ENCODE peak calls at places on chromosomes 2 and 18, in five cellular contexts. U is BE2C, L is fibroblast of pulmonary artery, R is progenitor cell of endocrine pancreas, T is heart right ventricle. Z is an unnamed sample.

GRCh38 chr18:4544131-4544530 is 89.0 kb upstream of the DLGAP1 start:
- DNase-seq in U (no peak), R (no peak), T (no peak), L (no peak), Z (no peak)

GRCh38 chr2:10266133-10266620 is 36.5 kb upstream of the HPCAL1 start:
- DNase-seq in R (no peak), T (no peak), U (no peak), L (peak), Z (no peak)

GRCh38 chr18:61992923-61993322 is 100.1 kb upstream of the RNF152 start:
- DNase-seq in L (peak), T (no peak), U (no peak), R (no peak), Z (no peak)

GRCh38 chr18:27404855-27405254 is 219.7 kb upstream of the CHST9 start:
- DNase-seq in L (no peak), T (no peak), U (no peak), R (no peak), Z (no peak)

GRCh38 chr2:174280596-174280995 is 32.3 kb upstream of the OLA1 start:
- DNase-seq in U (no peak), L (no peak), R (no peak), T (no peak), Z (no peak)

GRCh38 chr2:102929721-102930120 is 167.9 kb downstream of the TMEM182 start:
- DNase-seq in U (no peak), L (no peak), R (no peak), T (no peak), Z (no peak)

GRCh38 chr2:69095246-69095645 is 82.3 kb downstream of the ANTXR1 start:
- DNase-seq in U (no peak), L (peak), T (no peak), R (no peak), Z (no peak)

GRCh38 chr2:1929962-1930361 is 185.6 kb upstream of the PXDN start:
- DNase-seq in R (no peak), L (no peak), T (no peak), U (no peak), Z (no peak)

GRCh38 chr18:49647496-49648168 is 85.8 kb downstream of the LIPG start:
- DNase-seq in R (no peak), U (no peak), T (no peak), L (no peak), Z (no peak)

GRCh38 chr2:219642465-219643083 is 15.1 kb downstream of the SLC4A3 start:
- DNase-seq in R (peak), U (peak), T (peak), L (peak), Z (peak)

GRCh38 chr2:101003278-101003775 is 1.2 kb downstream of the RPL31 start:
- DNase-seq in L (peak), T (no peak), U (no peak), R (no peak), Z (no peak)

GRCh38 chr2:197198890-197199289 is 111.7 kb downstream of the ANKRD44 start:
- DNase-seq in R (no peak), L (peak), T (peak), U (peak), Z (no peak)

GRCh38 chr2:134083548-134083947 is 170.3 kb upstream of the MGAT5 start:
- DNase-seq in L (no peak), U (no peak), T (no peak), R (no peak), Z (no peak)

GRCh38 chr2:24365051-24365450 is 4.7 kb upstream of the ITSN2 start:
- DNase-seq in L (peak), T (peak), R (no peak), U (peak), Z (peak)

GRCh38 chr18:26386002-26386401 is 159.8 kb downstream of the TAF4B start:
- DNase-seq in U (peak), T (no peak), L (peak), R (no peak), Z (no peak)
- TF ChIP-seq CTCF in U (no peak), T (no peak), L (no peak), R (no peak), Z (no peak)

GRCh38 chr2:75643980-75644379 is 2.6 kb upstream of the MRPL19 start:
- DNase-seq in T (no peak), U (no peak), L (no peak), R (no peak), Z (no peak)
- TF ChIP-seq CTCF in T (no peak), U (no peak), L (no peak), R (no peak), Z (no peak)

DNA sequence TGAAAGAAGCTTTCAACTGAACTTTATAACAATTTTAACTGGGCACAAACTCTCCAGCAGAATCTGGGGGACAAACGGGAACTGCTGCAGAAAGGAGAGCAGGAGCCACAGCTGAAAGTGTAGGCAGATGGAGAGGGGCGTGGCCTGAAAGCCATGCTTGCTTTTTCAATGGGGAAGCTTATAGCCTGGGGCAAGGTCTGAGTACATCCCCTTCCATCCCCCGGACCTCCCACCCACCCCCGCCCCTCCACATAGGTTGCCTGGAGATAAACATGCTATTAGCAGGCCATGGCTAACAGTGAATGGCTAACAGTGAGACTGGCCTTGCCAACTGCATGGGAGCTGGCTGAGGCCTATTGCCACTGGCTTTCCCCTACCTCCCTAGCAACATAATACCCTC is 317.9 kb upstream of the TANK start:
- DNase-seq in T (no peak), U (peak), L (no peak), R (no peak), Z (no peak)
- TF ChIP-seq CTCF in T (no peak), U (no peak), L (no peak), R (no peak), Z (no peak)

DNA sequence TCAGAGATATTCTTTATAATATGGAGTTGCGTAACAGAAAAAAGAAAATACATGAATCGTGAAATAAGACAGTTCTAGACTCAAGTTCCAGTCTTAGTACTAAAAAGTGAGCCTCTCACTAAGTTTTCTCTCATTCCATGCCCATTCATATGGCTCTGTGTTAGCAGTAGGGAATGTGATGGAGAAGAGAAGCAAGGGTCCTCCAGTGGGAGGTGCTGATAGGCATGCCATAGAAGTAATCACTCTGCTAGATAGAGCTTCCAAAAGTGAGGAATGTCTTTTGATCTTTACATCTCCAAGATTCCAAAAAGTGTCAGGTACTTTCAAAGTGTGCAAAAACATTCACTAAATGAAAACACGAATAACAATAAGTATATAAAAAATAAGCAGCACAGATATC is 678.4 kb downstream of the DCDC2C start:
- DNase-seq in T (no peak), L (no peak), U (no peak), R (no peak), Z (no peak)
- TF ChIP-seq CTCF in T (no peak), L (no peak), U (no peak), R (no peak), Z (no peak)

GRCh38 chr2:16726577-16726976 is 60.9 kb upstream of the CYRIA start:
- DNase-seq in L (no peak), U (no peak), T (no peak), R (no peak), Z (no peak)
- TF ChIP-seq CTCF in L (no peak), U (no peak), T (no peak), R (no peak), Z (no peak)

GRCh38 chr2:235762832-235763598 is 269.2 kb downstream of the AGAP1 start:
- DNase-seq in U (no peak), L (peak), R (no peak), T (no peak), Z (no peak)
- TF ChIP-seq CTCF in U (no peak), L (peak), R (peak), T (no peak), Z (no peak)

GRCh38 chr2:37281916-37282315 is 42.7 kb downstream of the PRKD3 start:
- DNase-seq in U (no peak), R (no peak), T (no peak), L (no peak), Z (no peak)
- TF ChIP-seq CTCF in U (no peak), R (no peak), T (no peak), L (no peak), Z (no peak)

DNA sequence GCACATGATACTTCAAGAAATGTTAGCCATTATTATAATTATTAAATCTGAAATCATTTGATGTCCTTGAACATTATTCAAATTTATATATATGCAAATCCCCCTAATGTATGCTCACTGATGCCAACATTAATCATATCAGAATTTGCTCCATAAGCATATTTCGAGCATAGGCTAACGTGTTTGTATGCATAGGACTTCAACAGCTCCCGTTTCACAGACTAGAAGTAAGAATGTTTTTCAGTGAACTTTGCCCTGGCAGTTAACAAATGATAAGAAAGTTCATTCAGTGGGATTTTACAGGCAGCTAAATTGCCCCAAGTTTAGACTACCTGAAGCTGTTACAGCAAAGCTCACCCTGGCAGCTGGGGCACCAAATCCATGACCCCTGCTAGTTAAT is 272.0 kb downstream of the LNPK start:
- DNase-seq in T (no peak), L (no peak), R (no peak), U (no peak), Z (no peak)
- TF ChIP-seq CTCF in T (no peak), L (no peak), R (no peak), U (no peak), Z (no peak)